ENCODE peak calls at places on chromosomes 1 and 21, in nine cellular contexts. W is upper lobe of right lung, L is putamen, A is naive B cell, M is GM13977, I is RWPE1, Q is D341Med, P is H7, Y is bronchial epithelial cell. C is an unnamed sample.

GRCh38 chr1:2788506-2789163 is 12.9 kb downstream of the TTC34 start:
- DNase-seq in W (peak), L (no peak), A (no peak), M (no peak), I (no peak), Q (no peak), P (no peak), Y (no peak), C (no peak)

GRCh38 chr1:156387899-156388813 is 19.1 kb downstream of the RHBG start:
- DNase-seq in W (no peak), L (peak), A (peak), M (peak), I (no peak), Q (no peak), P (peak), Y (no peak), C (no peak)

GRCh38 chr1:195897072-195897471 is 711.2 kb downstream of the KCNT2 start:
- DNase-seq in W (no peak), L (no peak), A (no peak), M (no peak), I (no peak), Q (no peak), P (no peak), Y (no peak), C (no peak)

GRCh38 chr21:15222711-15223110 is 157.9 kb upstream of the NRIP1 start:
- DNase-seq in W (no peak), L (no peak), A (no peak), M (no peak), I (no peak), Q (no peak), P (no peak), Y (peak), C (no peak)

GRCh38 chr1:68112835-68113243 is 62.4 kb upstream of the DIRAS3 start:
- DNase-seq in W (no peak), L (peak), A (no peak), M (no peak), I (peak), Q (no peak), P (no peak), Y (peak), C (no peak)

GRCh38 chr1:204649756-204650155 is 35.8 kb downstream of the LRRN2 start:
- DNase-seq in W (no peak), L (no peak), A (no peak), M (no peak), I (no peak), Q (no peak), P (no peak), Y (no peak), C (no peak)

GRCh38 chr1:1202831-1203560 is 3.4 kb downstream of the TNFRSF18 start:
- DNase-seq in W (no peak), L (no peak), A (no peak), M (no peak), I (no peak), Q (peak), P (peak), Y (peak), C (no peak)

GRCh38 chr1:175481126-175482071 is 262.0 kb downstream of the TNR start:
- DNase-seq in W (no peak), L (no peak), A (no peak), M (peak), I (peak), Q (peak), P (peak), Y (peak), C (no peak)

GRCh38 chr1:155834296-155834926 is 22.6 kb downstream of the GON4L start:
- DNase-seq in W (no peak), L (no peak), A (no peak), M (peak), I (no peak), Q (no peak), P (peak), Y (peak), C (no peak)

GRCh38 chr1:32249831-32250525 is 1.1 kb upstream of the LCK start:
- DNase-seq in W (no peak), L (no peak), A (peak), M (peak), I (peak), Q (no peak), P (peak), Y (peak), C (peak)

GRCh38 chr1:212013672-212014071 is 21.7 kb downstream of the INTS7 start:
- DNase-seq in W (no peak), L (no peak), A (no peak), M (no peak), I (no peak), Q (no peak), P (no peak), Y (peak), C (no peak)

GRCh38 chr1:29713857-29714256 is 477.5 kb downstream of the PTPRU start:
- DNase-seq in W (no peak), L (no peak), A (no peak), M (no peak), I (no peak), Q (no peak), P (no peak), Y (peak), C (no peak)

GRCh38 chr1:168520832-168521231 is 23.0 kb downstream of the XCL2 start:
- DNase-seq in W (no peak), L (no peak), A (no peak), M (no peak), I (no peak), Q (no peak), P (no peak), Y (no peak), C (no peak)

GRCh38 chr1:155133799-155134281 is 1.8 kb upstream of the SLC50A1 start:
- DNase-seq in W (no peak), L (no peak), A (no peak), M (no peak), I (no peak), Q (no peak), P (no peak), Y (no peak), C (no peak)

GRCh38 chr21:42692688-42693087 is 39.3 kb downstream of the PDE9A start:
- DNase-seq in W (peak), L (no peak), A (no peak), M (no peak), I (no peak), Q (no peak), P (no peak), Y (no peak), C (no peak)

GRCh38 chr21:41630249-41630648 is 122.3 kb upstream of the TMPRSS2 start:
- DNase-seq in W (no peak), L (no peak), A (no peak), M (no peak), I (peak), Q (no peak), P (no peak), Y (peak), C (no peak)

GRCh38 chr1:151326619-151327222 is 495 bp downstream of the PI4KB start:
- DNase-seq in W (peak), L (peak), A (peak), M (peak), I (peak), Q (no peak), P (no peak), Y (peak), C (no peak)

GRCh38 chr1:247561711-247562110 is 12.8 kb downstream of the GCSAML start:
- DNase-seq in W (no peak), L (no peak), A (no peak), M (no peak), I (no peak), Q (no peak), P (no peak), Y (no peak), C (no peak)

GRCh38 chr1:9538669-9539164 is 548 bp upstream of the SLC25A33 start:
- DNase-seq in W (peak), L (no peak), A (no peak), M (no peak), I (no peak), Q (no peak), P (no peak), Y (no peak), C (no peak)

GRCh38 chr1:204438628-204439027 is 27.0 kb upstream of the PPP1R15B start:
- DNase-seq in W (no peak), L (no peak), A (no peak), M (no peak), I (peak), Q (no peak), P (no peak), Y (peak), C (no peak)

GRCh38 chr1:53971718-53972117 is 25.6 kb downstream of the LRRC42 start:
- DNase-seq in W (no peak), L (no peak), A (no peak), M (no peak), I (no peak), Q (no peak), P (no peak), Y (no peak), C (no peak)

GRCh38 chr21:35909456-35910178 is 150.7 kb downstream of the SETD4 start:
- DNase-seq in W (no peak), L (no peak), A (no peak), M (no peak), I (no peak), Q (no peak), P (no peak), Y (no peak), C (no peak)

GRCh38 chr1:160186246-160186645 is 4.1 kb upstream of the CASQ1 start:
- DNase-seq in W (no peak), L (no peak), A (no peak), M (no peak), I (no peak), Q (no peak), P (no peak), Y (no peak), C (no peak)

GRCh38 chr1:79129914-79130313 is 123.4 kb upstream of the ADGRL4 start:
- DNase-seq in W (no peak), L (no peak), A (no peak), M (no peak), I (no peak), Q (no peak), P (no peak), Y (no peak), C (no peak)

GRCh38 chr1:212498243-212498642 is 65.5 kb downstream of the NENF start:
- DNase-seq in W (no peak), L (no peak), A (no peak), M (no peak), I (peak), Q (no peak), P (no peak), Y (peak), C (no peak)

GRCh38 chr1:196114193-196114592 is 494.0 kb downstream of the KCNT2 start:
- DNase-seq in W (no peak), L (no peak), A (no peak), M (no peak), I (peak), Q (no peak), P (no peak), Y (peak), C (no peak)

GRCh38 chr21:16536661-16537359 is 807.0 kb downstream of the USP25 start:
- DNase-seq in W (no peak), L (peak), A (no peak), M (no peak), I (no peak), Q (no peak), P (no peak), Y (peak), C (no peak)

GRCh38 chr1:39625462-39626273 is 13.8 kb downstream of the HEYL start:
- DNase-seq in W (peak), L (peak), A (no peak), M (no peak), I (no peak), Q (no peak), P (peak), Y (no peak), C (no peak)

GRCh38 chr1:234125283-234125682 is 220.8 kb downstream of the SLC35F3 start:
- DNase-seq in W (no peak), L (no peak), A (no peak), M (peak), I (no peak), Q (peak), P (peak), Y (peak), C (no peak)

GRCh38 chr1:248165186-248165585 is 9.4 kb upstream of the OR2M2 start:
- DNase-seq in W (no peak), L (no peak), A (no peak), M (no peak), I (no peak), Q (no peak), P (no peak), Y (no peak), C (no peak)

GRCh38 chr1:31394628-31395193 is 18.3 kb upstream of the SERINC2 start:
- DNase-seq in W (peak), L (peak), A (peak), M (peak), I (peak), Q (peak), P (peak), Y (peak), C (peak)